ENCODE peak calls at places on chromosomes 7 and 10, in six cellular contexts. Z is adrenal gland, P is NB4, E is GM12892, I is A549, N is testis. B is an unnamed sample.

GRCh38 chr7:157272351-157273207 is 64.2 kb upstream of the DNAJB6 start:
- DNase-seq in N (no peak), I (no peak), P (no peak), Z (no peak), E (no peak), B (no peak)

GRCh38 chr7:105454058-105454739 is 65.5 kb upstream of the SRPK2 start:
- DNase-seq in E (no peak), N (no peak), P (no peak), I (no peak), Z (no peak), B (no peak)

GRCh38 chr10:132805599-132805998 is 19.7 kb upstream of the NKX6-2 start:
- DNase-seq in I (no peak), N (no peak), P (no peak), Z (no peak), E (no peak), B (no peak)

GRCh38 chr10:93579985-93580711 is 13.7 kb downstream of the FFAR4 start:
- DNase-seq in Z (no peak), P (no peak), N (no peak), E (no peak), I (no peak), B (no peak)

GRCh38 chr7:123637878-123638277 is 17.8 kb upstream of the LMOD2 start:
- DNase-seq in E (no peak), P (no peak), I (no peak), Z (no peak), N (no peak), B (no peak)

GRCh38 chr10:98293550-98294269 is 25.7 kb upstream of the LOXL4 start:
- DNase-seq in P (no peak), Z (no peak), E (no peak), N (no peak), I (no peak), B (no peak)

GRCh38 chr10:29734980-29735627 is 100.3 kb upstream of the SVIL start:
- DNase-seq in P (peak), Z (peak), E (peak), I (peak), N (peak), B (no peak)

GRCh38 chr7:71019703-71020102 is 112.2 kb upstream of the GALNT17 start:
- DNase-seq in N (peak), Z (no peak), I (no peak), P (no peak), E (no peak), B (no peak)

GRCh38 chr7:42289473-42289872 is 52.5 kb upstream of the GLI3 start:
- DNase-seq in P (no peak), I (no peak), Z (no peak), N (no peak), E (no peak), B (no peak)

GRCh38 chr7:28190077-28190476 is 9.5 kb upstream of the JAZF1 start:
- DNase-seq in I (no peak), Z (peak), E (no peak), N (peak), P (no peak), B (peak)

GRCh38 chr10:77230194-77230593 is 407.4 kb downstream of the KCNMA1 start:
- DNase-seq in E (no peak), P (peak), I (no peak), N (no peak), Z (no peak), B (no peak)

GRCh38 chr7:158650821-158651225 is 53.8 kb downstream of the NCAPG2 start:
- DNase-seq in P (no peak), I (no peak), N (no peak), E (no peak), Z (no peak), B (no peak)

GRCh38 chr10:93363891-93364648 is 118.1 kb downstream of the MYOF start:
- DNase-seq in P (no peak), I (no peak), Z (peak), E (no peak), N (no peak), B (no peak)

GRCh38 chr7:44155191-44156185 is 14.4 kb upstream of the MYL7 start:
- DNase-seq in I (no peak), Z (no peak), N (no peak), E (no peak), P (no peak), B (no peak)

GRCh38 chr7:69588773-69589172 is 9.5 kb upstream of the AUTS2 start:
- DNase-seq in P (no peak), E (no peak), I (no peak), Z (no peak), N (no peak), B (no peak)

GRCh38 chr10:132293416-132294195 is 14.1 kb downstream of the STK32C start:
- DNase-seq in P (no peak), E (no peak), I (no peak), Z (no peak), N (peak), B (no peak)

GRCh38 chr7:93551063-93551895 is 23.2 kb downstream of the CALCR start:
- DNase-seq in E (no peak), Z (no peak), P (peak), N (peak), I (peak), B (peak)

GRCh38 chr7:8176370-8177081 is 85.4 kb downstream of the ICA1 start:
- DNase-seq in N (no peak), Z (peak), I (no peak), E (peak), P (peak), B (peak)

GRCh38 chr7:148854975-148855374 is 29.1 kb downstream of the EZH2 start:
- DNase-seq in Z (no peak), I (no peak), P (no peak), N (no peak), E (no peak), B (peak)

GRCh38 chr10:83516788-83517187 is 622.5 kb upstream of the GHITM start:
- DNase-seq in P (no peak), Z (no peak), E (no peak), N (no peak), I (no peak), B (no peak)

GRCh38 chr10:23192741-23193434 is 776 bp downstream of the PTF1A start:
- DNase-seq in P (no peak), N (no peak), I (no peak), Z (no peak), E (no peak), B (peak)
- TF ChIP-seq POLR2A in P (no peak), N (no peak), I (no peak), Z (no peak), E (no peak), B (no peak)

DNA sequence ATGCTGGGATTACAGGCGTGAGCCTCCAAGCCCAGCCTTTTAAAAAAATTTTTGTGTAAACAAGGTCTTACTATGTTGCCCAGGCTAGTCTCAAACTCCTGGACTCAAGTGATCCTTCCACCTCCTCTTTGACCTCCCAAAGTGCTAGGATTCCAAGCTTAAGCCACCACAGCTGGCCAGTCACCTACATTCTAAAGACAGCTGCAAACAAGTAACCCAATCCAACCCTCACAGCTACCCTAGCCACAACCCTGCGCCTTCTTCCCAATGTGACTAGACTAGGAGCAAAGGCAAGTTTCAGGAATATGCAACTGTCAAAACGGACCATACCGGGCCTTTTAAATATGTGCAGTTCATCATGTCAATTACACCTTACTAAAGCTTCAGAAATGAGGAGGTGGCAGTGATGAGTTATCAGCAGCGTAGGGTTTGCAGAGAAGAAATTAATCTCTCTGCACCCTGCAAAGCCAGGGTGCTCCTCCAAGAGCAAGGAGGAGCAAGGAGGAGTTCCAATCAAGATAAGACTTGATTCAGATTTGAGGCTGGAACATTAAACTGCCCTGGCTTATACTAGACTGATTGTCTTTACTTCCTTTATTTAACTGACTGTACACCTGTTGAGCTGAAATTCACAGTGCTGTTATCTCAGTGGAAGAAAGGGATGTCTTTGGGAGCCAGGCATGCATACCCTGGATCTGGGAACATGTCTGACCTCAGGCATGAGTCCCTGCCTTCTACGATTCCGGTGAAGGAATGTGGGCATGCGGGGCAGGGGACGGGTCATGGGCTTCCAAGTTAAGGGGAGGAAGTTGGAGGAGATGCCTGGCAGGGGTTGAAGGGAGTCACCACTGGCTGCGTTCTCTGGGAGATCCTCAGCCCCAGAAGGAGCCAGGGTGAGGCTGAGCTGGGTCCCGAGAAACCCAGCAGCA is 15.5 kb upstream of the TMEM120A start:
- DNase-seq in N (no peak), E (no peak), I (no peak), Z (no peak), P (no peak), B (no peak)
- TF ChIP-seq POLR2A in N (no peak), E (no peak), I (no peak), Z (no peak), P (no peak), B (no peak)

DNA sequence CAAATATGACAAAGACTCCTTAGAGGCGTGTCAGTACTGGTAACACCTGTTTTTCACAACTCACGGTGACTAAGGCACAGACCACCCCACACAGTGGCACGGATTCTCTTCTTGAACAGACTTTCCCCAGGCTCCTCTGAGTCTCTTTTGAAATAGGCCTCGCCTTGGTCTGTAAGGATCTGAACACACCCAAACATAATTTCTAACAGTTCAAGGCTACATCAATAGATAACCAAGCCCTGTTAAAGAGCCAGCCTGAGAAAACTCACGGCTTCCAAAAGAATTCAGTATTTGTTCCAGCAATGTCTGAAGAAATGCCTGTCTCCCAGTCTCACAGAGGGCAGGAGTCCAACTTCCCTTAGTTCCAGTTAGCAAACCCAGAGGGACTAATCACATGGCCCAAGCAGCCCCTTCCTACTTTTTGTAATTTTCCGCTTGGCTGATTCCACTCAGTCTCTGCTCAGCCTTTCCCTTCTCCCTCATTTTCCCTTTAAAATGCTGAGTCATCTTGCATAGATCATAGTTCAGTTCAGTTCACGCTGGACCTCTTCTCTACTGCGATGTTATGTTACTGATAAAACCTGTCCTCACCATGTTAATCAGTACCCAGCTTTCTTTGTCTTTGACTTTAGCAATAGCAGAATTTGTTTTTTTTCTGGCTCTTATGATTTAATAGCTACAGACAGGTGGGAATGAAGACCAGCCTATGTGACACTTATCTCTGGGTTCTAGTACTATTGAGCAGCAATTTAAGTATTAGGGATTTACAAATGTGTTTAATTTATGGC is 22.6 kb upstream of the AKR1C3 start:
- DNase-seq in N (peak), Z (peak), E (no peak), I (peak), P (no peak), B (peak)
- TF ChIP-seq POLR2A in N (no peak), Z (peak), E (no peak), I (no peak), P (no peak), B (peak)

GRCh38 chr7:65749518-65749917 is 123.4 kb upstream of the VKORC1L1 start:
- DNase-seq in I (no peak), E (no peak), N (no peak), Z (no peak), P (peak), B (no peak)

GRCh38 chr7:65746398-65746669 is 126.5 kb upstream of the VKORC1L1 start:
- DNase-seq in P (no peak), N (no peak), I (peak), E (no peak), Z (no peak), B (peak)

GRCh38 chr7:65749039-65749438 is 123.8 kb upstream of the VKORC1L1 start:
- DNase-seq in N (no peak), E (no peak), Z (no peak), P (no peak), I (no peak), B (no peak)

DNA sequence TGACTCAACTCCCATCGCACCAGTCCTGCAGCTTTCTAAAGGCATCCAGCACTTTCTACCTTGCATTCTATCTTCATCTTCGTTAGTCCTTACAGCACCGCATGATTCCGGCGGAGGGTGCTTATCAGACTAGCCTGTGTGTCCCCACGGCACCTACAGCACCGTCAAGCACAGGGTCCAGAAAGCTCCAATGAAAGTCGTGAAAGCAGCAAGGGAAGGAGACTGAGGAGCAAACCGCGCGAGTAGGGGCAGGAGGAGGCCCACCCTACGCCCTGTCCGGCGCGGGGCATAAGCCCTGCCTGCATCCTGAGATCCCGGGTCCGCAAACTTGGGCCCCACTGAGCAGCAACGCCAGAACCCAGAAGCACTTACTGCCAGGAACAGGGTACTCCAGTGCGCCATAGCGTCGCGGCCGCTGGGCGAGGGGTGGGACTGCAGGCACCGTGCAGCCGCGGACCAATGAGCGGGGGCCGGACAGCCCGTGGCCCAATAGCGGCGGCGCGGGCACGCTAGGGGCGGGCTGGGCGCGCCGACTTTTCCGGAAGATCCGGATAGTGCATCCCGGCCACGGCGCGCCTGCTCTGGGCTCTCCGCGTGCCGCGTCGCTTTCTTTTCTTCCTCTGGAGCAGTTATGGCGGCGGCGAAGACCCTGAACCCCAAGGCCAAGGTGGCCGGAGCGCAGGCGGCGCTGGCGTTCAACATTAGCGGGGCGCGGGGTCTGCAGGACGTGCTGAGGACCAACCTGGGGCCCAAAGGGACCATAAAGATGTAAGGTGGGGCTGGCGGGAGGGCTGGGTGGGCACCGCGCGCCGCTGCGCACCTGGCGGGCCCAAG is 122.1 kb upstream of the VKORC1L1 start:
- DNase-seq in N (peak), I (peak), Z (peak), P (peak), E (peak), B (peak)
- TF ChIP-seq POLR2A in N (no peak), I (peak), Z (no peak), P (peak), E (peak), B (peak)

GRCh38 chr7:95608344-95609173 is 12.2 kb upstream of the PDK4 start:
- DNase-seq in N (peak), I (peak), E (no peak), P (peak), Z (peak), B (peak)
- TF ChIP-seq POLR2A in N (no peak), I (no peak), E (no peak), P (no peak), Z (no peak), B (no peak)